ENCODE peak calls at places on chromosomes 7 and 10, in six cellular contexts. B is EH, A is NCI-H526 treated with DMSO at 0.1 percent for 48 hours, E is NCI-H460, T is GM12864, H is left ventricle myocardium inferior. G is an unnamed sample.
A peak's percentile ranks its signal among the peaks of the same experiment; 100 is the strongest.

GRCh38 chr10:66187096-66187733 is 738.6 kb upstream of the LRRTM3 start:
- DNase-seq in B (no peak), A (no peak), E (no peak), T (no peak), H (no peak), G (no peak)

GRCh38 chr10:124601431-124602120 is 140.0 kb downstream of the LHPP start:
- DNase-seq in B (no peak), A (no peak), E (no peak), T (no peak), H (no peak), G (no peak)

GRCh38 chr10:85967594-85967993 is 399.0 kb downstream of the GRID1 start:
- DNase-seq in B (peak; percentile 2), A (no peak), E (no peak), T (no peak), H (no peak), G (no peak)

GRCh38 chr10:112280205-112280921 is 2.8 kb upstream of the TECTB start:
- DNase-seq in B (peak; percentile 33), A (no peak), E (no peak), T (no peak), H (no peak), G (no peak)

GRCh38 chr10:11224321-11224720 is 206.6 kb downstream of the CELF2 start:
- DNase-seq in B (no peak), A (no peak), E (no peak), T (no peak), H (no peak), G (no peak)

GRCh38 chr7:50584793-50585399 is 19.7 kb upstream of the DDC start:
- DNase-seq in B (no peak), A (no peak), E (no peak), T (no peak), H (no peak), G (peak; percentile 61)

GRCh38 chr10:69327463-69328345 is 49.4 kb downstream of the HK1 start:
- DNase-seq in B (peak; percentile 77), A (peak; percentile 42), E (no peak), T (no peak), H (peak; percentile 77), G (peak; percentile 58)

GRCh38 chr7:2641406-2642393 is 9.9 kb downstream of the TTYH3 start:
- DNase-seq in B (peak; percentile 99), A (no peak), E (no peak), T (no peak), H (peak; percentile 92), G (no peak)

GRCh38 chr7:17915796-17916195 is 24.5 kb downstream of the SNX13 start:
- DNase-seq in B (peak; percentile 39), A (no peak), E (no peak), T (no peak), H (no peak), G (no peak)

GRCh38 chr10:84176351-84176750 is 2.8 kb downstream of the GPR15LG start:
- DNase-seq in B (no peak), A (no peak), E (no peak), T (no peak), H (no peak), G (no peak)

GRCh38 chr10:118472961-118473675 is 122.3 kb downstream of the PRLHR start:
- DNase-seq in B (no peak), A (no peak), E (no peak), T (no peak), H (no peak), G (no peak)

GRCh38 chr7:13181221-13181620 is 493.8 kb downstream of the ARL4A start:
- DNase-seq in B (no peak), A (no peak), E (no peak), T (no peak), H (no peak), G (no peak)

GRCh38 chr10:18164771-18165361 is 24.6 kb downstream of the CACNB2 start:
- DNase-seq in B (peak; percentile 43), A (no peak), E (no peak), T (no peak), H (no peak), G (no peak)

GRCh38 chr10:48691812-48692528 is 7.3 kb downstream of the WDFY4 start:
- DNase-seq in B (no peak), A (no peak), E (no peak), T (no peak), H (no peak), G (no peak)

GRCh38 chr7:158836692-158837091 is 7.4 kb upstream of the ESYT2 start:
- DNase-seq in B (no peak), A (no peak), E (no peak), T (no peak), H (no peak), G (no peak)

GRCh38 chr10:49562893-49563292 is 24.0 kb upstream of the ERCC6 start:
- DNase-seq in B (peak; percentile 83), A (no peak), E (no peak), T (no peak), H (no peak), G (no peak)

GRCh38 chr10:97743169-97743945 is 6.4 kb downstream of the ZFYVE27 start:
- DNase-seq in B (no peak), A (no peak), E (no peak), T (no peak), H (no peak), G (no peak)

GRCh38 chr10:91762878-91763277 is 35.3 kb upstream of the TNKS2 start:
- DNase-seq in B (no peak), A (no peak), E (no peak), T (no peak), H (no peak), G (no peak)

G was measured in LNCaP clone FGC.